ENCODE peak calls at places on chromosome 1, in seven cellular contexts. D, Q, K, H, G, T and J are unnamed samples.

GRCh38 chr1:75529488-75529887 is 81.4 kb downstream of the SLC44A5 start:
- DNase-seq in Q (no peak), G (peak), T (no peak), H (no peak), D (no peak), K (no peak), J (no peak)

GRCh38 chr1:216420746-216421145 is 2.5 kb downstream of the USH2A start:
- DNase-seq in H (no peak), G (no peak), T (no peak), D (no peak), Q (no peak), K (no peak), J (no peak)

GRCh38 chr1:156025873-156026272 is 5.1 kb upstream of the SSR2 start:
- DNase-seq in D (no peak), K (no peak), Q (no peak), T (no peak), G (no peak), H (peak), J (no peak)

GRCh38 chr1:226723640-226724532 is 15.2 kb downstream of the ITPKB start:
- DNase-seq in K (no peak), G (peak), T (no peak), Q (no peak), H (peak), D (no peak), J (no peak)

GRCh38 chr1:41950820-41951219 is 32.1 kb upstream of the HIVEP3 start:
- DNase-seq in K (no peak), T (no peak), Q (no peak), G (no peak), D (no peak), H (no peak), J (no peak)

GRCh38 chr1:242890211-242890741 is 364.8 kb downstream of the CEP170 start:
- DNase-seq in D (no peak), T (no peak), G (no peak), K (no peak), H (peak), Q (no peak), J (no peak)

GRCh38 chr1:17587693-17588047 is 48.2 kb downstream of the ARHGEF10L start:
- DNase-seq in Q (no peak), H (no peak), K (peak), D (no peak), T (no peak), G (peak), J (no peak)

GRCh38 chr1:226223157-226223785 is at the start of gene MIXL1:
- DNase-seq in H (no peak), D (peak), K (no peak), Q (no peak), T (no peak), G (no peak), J (no peak)

GRCh38 chr1:160206421-160207117 is 1.4 kb downstream of the PEA15 start:
- DNase-seq in D (no peak), Q (peak), T (peak), K (peak), H (no peak), G (peak), J (no peak)

GRCh38 chr1:21762022-21762404 is 20.9 kb downstream of the USP48 start:
- DNase-seq in H (no peak), D (no peak), T (no peak), K (no peak), G (no peak), Q (no peak), J (no peak)

GRCh38 chr1:68470388-68470970 is 20.7 kb upstream of the RPE65 start:
- DNase-seq in H (no peak), Q (no peak), D (no peak), T (no peak), G (no peak), K (peak), J (no peak)

GRCh38 chr1:53442297-53442696 is 16.9 kb upstream of the DMRTB1 start:
- DNase-seq in T (no peak), D (no peak), K (peak), Q (no peak), H (no peak), G (no peak), J (no peak)

GRCh38 chr1:208511242-208511860 is 267.2 kb upstream of the PLXNA2 start:
- DNase-seq in D (no peak), K (no peak), H (no peak), Q (no peak), G (no peak), T (no peak), J (no peak)

GRCh38 chr1:94926365-94926914 is 470 bp downstream of the CNN3 start:
- DNase-seq in Q (no peak), T (no peak), D (peak), G (no peak), H (peak), K (no peak), J (peak)

GRCh38 chr1:223755432-223755792 is 43.1 kb downstream of the CAPN2 start:
- DNase-seq in Q (no peak), T (no peak), G (no peak), H (no peak), D (no peak), K (no peak), J (no peak)